ENCODE peak calls at places on chromosome X, in eight cellular contexts. K is AG10803, A is epithelial cell of esophagus, R is fibroblast of lung, W is BJ, I is transverse colon, X is GM23338, P is tibial artery. E is an unnamed sample.

GRCh38 chrX:15915959-15916703 is 61.5 kb upstream of the AP1S2 start:
- DNase-seq in K (no peak), A (no peak), R (no peak), W (no peak), I (no peak), X (no peak), P (no peak), E (no peak)

GRCh38 chrX:78321809-78322208 is 5.6 kb downstream of the CYSLTR1 start:
- DNase-seq in K (no peak), A (peak; percentile 11), R (no peak), W (no peak), I (peak; percentile 53), X (no peak), P (peak; percentile 34), E (no peak)

GRCh38 chrX:1592128-1592862 is 891 bp downstream of the AKAP17A start:
- DNase-seq in K (no peak), A (peak; percentile 36), R (peak; percentile 12), W (no peak), I (peak; percentile 38), X (peak; percentile 52), P (no peak), E (no peak)

GRCh38 chrX:101460669-101461068 is 24.6 kb upstream of the ARMCX4 start:
- DNase-seq in K (no peak), A (peak; percentile 10), R (peak; percentile 12), W (no peak), I (no peak), X (no peak), P (no peak), E (no peak)

GRCh38 chrX:11792461-11793421 is 34.7 kb downstream of the MSL3 start:
- DNase-seq in K (no peak), A (no peak), R (no peak), W (no peak), I (peak; percentile 35), X (no peak), P (no peak), E (no peak)

GRCh38 chrX:129540725-129541184 is 696 bp downstream of the OCRL start:
- DNase-seq in K (peak; percentile 28), A (peak; percentile 34), R (no peak), W (no peak), I (peak; percentile 66), X (peak; percentile 3), P (peak; percentile 24), E (no peak)

GRCh38 chrX:149037301-149037700 is 467.8 kb downstream of the IDS start:
- DNase-seq in K (no peak), A (no peak), R (no peak), W (no peak), I (no peak), X (no peak), P (no peak), E (no peak)

GRCh38 chrX:79524642-79525041 is 157.5 kb upstream of the ITM2A start:
- DNase-seq in K (no peak), A (peak; percentile 7), R (no peak), W (no peak), I (no peak), X (peak; percentile 18), P (no peak), E (no peak)

GRCh38 chrX:102917801-102918200 is 19.3 kb upstream of the RAB40AL start:
- DNase-seq in K (no peak), A (no peak), R (no peak), W (no peak), I (no peak), X (no peak), P (no peak), E (no peak)

GRCh38 chrX:129980540-129981206 is 1.8 kb upstream of the BCORL1 start:
- DNase-seq in K (no peak), A (no peak), R (no peak), W (no peak), I (peak; percentile 73), X (peak; percentile 58), P (peak; percentile 51), E (no peak)

GRCh38 chrX:17500145-17500579 is 125.2 kb downstream of the NHS start:
- DNase-seq in K (peak; percentile 74), A (peak; percentile 59), R (peak; percentile 22), W (no peak), I (peak; percentile 44), X (no peak), P (no peak), E (peak; percentile 50)

GRCh38 chrX:76439188-76439587 is 11.7 kb downstream of the MAGEE1 start:
- DNase-seq in K (no peak), A (no peak), R (no peak), W (no peak), I (no peak), X (no peak), P (no peak), E (no peak)

GRCh38 chrX:32877592-32877991 is 333.8 kb downstream of the DMD start:
- DNase-seq in K (no peak), A (peak; percentile 95), R (no peak), W (no peak), I (no peak), X (no peak), P (no peak), E (no peak)

GRCh38 chrX:143669395-143669794 is 33.5 kb upstream of the SLITRK4 start:
- DNase-seq in K (no peak), A (peak; percentile 23), R (no peak), W (no peak), I (no peak), X (peak; percentile 8), P (no peak), E (no peak)

GRCh38 chrX:86148024-86148511 is at the start of gene DACH2:
- DNase-seq in K (peak; percentile 33), A (peak; percentile 84), R (peak; percentile 78), W (no peak), I (peak; percentile 66), X (peak; percentile 82), P (peak; percentile 48), E (no peak)

GRCh38 chrX:123188081-123188480 is 4.0 kb downstream of the GRIA3 start:
- DNase-seq in K (peak; percentile 82), A (peak; percentile 37), R (no peak), W (no peak), I (no peak), X (no peak), P (no peak), E (no peak)

GRCh38 chrX:68898661-68899060 is 69.8 kb downstream of the EFNB1 start:
- DNase-seq in K (no peak), A (no peak), R (no peak), W (no peak), I (no peak), X (no peak), P (no peak), E (no peak)

GRCh38 chrX:68842781-68843581 is 14.2 kb downstream of the EFNB1 start:
- DNase-seq in K (no peak), A (peak; percentile 54), R (peak; percentile 33), W (no peak), I (peak; percentile 51), X (no peak), P (no peak), E (no peak)

GRCh38 chrX:20144491-20144890 is 2.9 kb upstream of the EIF1AX start:
- DNase-seq in K (peak; percentile 45), A (peak; percentile 57), R (peak; percentile 21), W (no peak), I (no peak), X (no peak), P (no peak), E (no peak)

GRCh38 chrX:46953137-46953527 is 40.9 kb downstream of the JADE3 start:
- DNase-seq in K (no peak), A (no peak), R (no peak), W (no peak), I (no peak), X (no peak), P (no peak), E (no peak)

GRCh38 chrX:50827996-50828395 is 14.0 kb upstream of the SHROOM4 start:
- DNase-seq in K (peak; percentile 2), A (peak; percentile 91), R (no peak), W (no peak), I (no peak), X (no peak), P (no peak), E (no peak)

GRCh38 chrX:69137371-69137881 is 27.8 kb downstream of the PJA1 start:
- DNase-seq in K (peak; percentile 86), A (no peak), R (peak; percentile 83), W (no peak), I (no peak), X (peak; percentile 48), P (peak; percentile 31), E (peak; percentile 55)

GRCh38 chrX:63754860-63755579 is 30.0 kb downstream of the ARHGEF9 start:
- DNase-seq in K (peak; percentile 94), A (peak; percentile 93), R (peak; percentile 94), W (peak; percentile 78), I (peak; percentile 92), X (peak; percentile 91), P (peak; percentile 91), E (peak; percentile 74)

GRCh38 chrX:48834383-48834709 is 1.1 kb downstream of the PCSK1N start:
- DNase-seq in K (no peak), A (peak; percentile 0), R (no peak), W (no peak), I (no peak), X (no peak), P (no peak), E (no peak)
- H3K4me3 ChIP-seq in K (no peak overlapping the region), A (no peak overlapping the region), R (no peak overlapping the region), W (no peak overlapping the region), I (no peak overlapping the region), X (peak overlapping the region; percentile 58), P (no peak overlapping the region), E (no peak overlapping the region)

DNA sequence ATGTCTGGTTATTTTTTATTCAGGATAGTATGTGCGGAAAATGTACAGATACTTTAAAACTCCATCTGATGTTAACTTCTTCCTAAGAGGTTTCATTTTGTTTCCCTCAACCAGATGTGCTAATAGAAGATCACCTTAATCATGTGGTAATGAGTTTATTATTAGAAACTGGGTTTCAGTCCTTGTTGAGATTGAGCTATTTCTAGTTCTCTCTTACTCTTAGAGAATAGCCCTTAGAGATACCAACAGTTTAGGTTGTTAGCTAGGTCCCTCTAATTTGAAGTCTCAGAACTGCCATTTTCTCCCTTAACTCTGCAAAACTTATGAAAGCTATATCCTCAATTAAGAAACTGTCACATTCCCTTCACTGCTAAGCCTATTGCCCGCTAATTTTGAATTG is 13.0 kb downstream of the FAM47A start:
- DNase-seq in K (no peak), A (no peak), R (no peak), W (no peak), I (no peak), X (no peak), P (no peak), E (no peak)
- TF ChIP-seq CTCF in K (no peak), A (no peak), R (no peak), W (no peak), I (no peak), X (no peak), P (no peak), E (no peak)

DNA sequence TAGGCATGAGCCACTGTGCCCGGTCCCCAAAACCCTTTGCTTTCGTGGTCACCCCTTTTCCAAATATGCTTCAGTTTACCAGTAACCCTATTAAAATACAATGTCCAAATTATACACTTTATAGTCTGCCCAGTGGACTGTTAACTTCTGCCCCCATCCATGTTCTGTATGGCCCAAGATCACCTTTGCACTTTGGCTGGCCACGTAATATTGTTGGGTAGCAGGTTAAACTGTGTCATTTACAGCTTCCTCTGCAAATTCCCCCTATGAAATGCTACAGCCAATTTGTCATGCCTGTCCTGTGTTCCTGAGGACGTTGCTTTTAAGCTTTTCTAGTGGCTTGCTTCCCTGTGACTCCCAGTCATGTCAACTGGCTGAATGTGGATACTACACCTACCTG is 101.1 kb upstream of the IL13RA1 start:
- DNase-seq in K (no peak), A (no peak), R (no peak), W (no peak), I (no peak), X (no peak), P (no peak), E (no peak)
- H3K4me3 ChIP-seq in K (no peak overlapping the region), A (no peak overlapping the region), R (no peak overlapping the region), W (no peak overlapping the region), I (no peak overlapping the region), X (no peak overlapping the region), P (no peak overlapping the region), E (no peak overlapping the region)

GRCh38 chrX:30275498-30275897 is 28.6 kb downstream of the MAGEB1 start:
- DNase-seq in K (peak; percentile 24), A (peak; percentile 26), R (peak; percentile 53), W (no peak), I (no peak), X (peak; percentile 15), P (no peak), E (no peak)
- TF ChIP-seq CTCF in K (peak; percentile 52), A (peak; percentile 34), R (peak; percentile 27), W (peak; percentile 32), I (no peak), X (peak; percentile 42), P (no peak), E (peak; percentile 21)